ENCODE peak calls at places on chromosomes 4 and X, in six cellular contexts. O, N, G, I, M and A are unnamed samples.

GRCh38 chr4:80235451-80235850 is 31.0 kb upstream of the FGF5 start:
- DNase-seq in I (no peak), G (no peak), M (no peak), N (no peak), O (no peak), A (peak; percentile 76)

GRCh38 chr4:25030283-25031076 is at the start of gene LGI2:
- DNase-seq in N (no peak), O (no peak), I (peak; percentile 23), M (no peak), G (peak; percentile 41), A (no peak)

GRCh38 chrX:140163376-140164159 is 198.2 kb upstream of the CXorf66 start:
- DNase-seq in N (no peak), O (no peak), G (no peak), M (no peak), I (no peak), A (no peak)

GRCh38 chr4:6959261-6959660 is 49.6 kb downstream of the TBC1D14 start:
- DNase-seq in G (no peak), I (no peak), O (no peak), N (no peak), M (no peak), A (no peak)

GRCh38 chrX:123184858-123185251 is 777 bp downstream of the GRIA3 start:
- DNase-seq in G (no peak), I (no peak), O (no peak), M (no peak), N (no peak), A (no peak)

GRCh38 chr4:36004231-36004851 is 240.0 kb downstream of the ARAP2 start:
- DNase-seq in G (no peak), N (no peak), M (no peak), O (no peak), I (no peak), A (peak; percentile 30)

GRCh38 chr4:95183656-95184408 is 364.9 kb downstream of the UNC5C start:
- DNase-seq in O (no peak), G (no peak), M (no peak), N (no peak), I (no peak), A (no peak)

GRCh38 chr4:76758290-76758882 is 139.6 kb downstream of the SOWAHB start:
- DNase-seq in N (no peak), M (peak; percentile 80), I (no peak), G (no peak), O (peak; percentile 60), A (peak; percentile 50)

GRCh38 chr4:96649536-96649935 is 809.6 kb downstream of the PDHA2 start:
- DNase-seq in I (no peak), M (peak; percentile 85), N (no peak), O (peak; percentile 21), G (no peak), A (peak; percentile 49)

GRCh38 chr4:56821394-56822263 is at the start of gene SPINK2:
- DNase-seq in G (peak; percentile 47), M (no peak), N (peak; percentile 54), I (peak; percentile 39), O (peak; percentile 2), A (peak; percentile 35)

GRCh38 chrX:80578518-80579105 is 158.4 kb downstream of the TENT5D start:
- DNase-seq in G (no peak), O (peak; percentile 3), N (no peak), I (peak; percentile 5), M (no peak), A (peak; percentile 29)

GRCh38 chrX:64265265-64265664 is 34.9 kb upstream of the ASB12 start:
- DNase-seq in G (no peak), O (no peak), N (no peak), M (no peak), I (no peak), A (no peak)